ENCODE peak calls at places on chromosomes 12 and 14, in eight cellular contexts. B, L, P, K, H, C, Y and S are unnamed samples.
A peak's percentile ranks its signal among the peaks of the same experiment; 100 is the strongest.

GRCh38 chr12:121800694-121801600 is 2.9 kb upstream of the SETD1B start:
- DNase-seq in B (peak; percentile 69), L (peak; percentile 95), P (peak; percentile 74), K (no peak), H (peak; percentile 63), C (peak; percentile 89), Y (peak; percentile 88), S (peak; percentile 65)

GRCh38 chr12:104827587-104827986 is 130.5 kb downstream of the SLC41A2 start:
- DNase-seq in B (no peak), L (no peak), P (no peak), K (no peak), H (no peak), C (peak; percentile 29), Y (no peak), S (no peak)

GRCh38 chr12:26854028-26854387 is 21.0 kb upstream of the ITPR2 start:
- DNase-seq in B (no peak), L (no peak), P (no peak), K (no peak), H (no peak), C (no peak), Y (no peak), S (no peak)

GRCh38 chr14:56555921-56556570 is 23.6 kb upstream of the TMEM260 start:
- DNase-seq in B (no peak), L (no peak), P (peak; percentile 24), K (no peak), H (no peak), C (peak; percentile 55), Y (no peak), S (no peak)

GRCh38 chr12:115341442-115341841 is 657.5 kb upstream of the TBX3 start:
- DNase-seq in B (peak; percentile 82), L (no peak), P (peak; percentile 97), K (peak; percentile 93), H (no peak), C (no peak), Y (peak; percentile 93), S (no peak)

GRCh38 chr14:73591690-73592448 is at the start of gene ACOT4:
- DNase-seq in B (no peak), L (peak; percentile 89), P (peak; percentile 38), K (no peak), H (peak; percentile 49), C (peak; percentile 50), Y (no peak), S (peak; percentile 27)

GRCh38 chr12:55718650-55719275 is 1.4 kb upstream of the RDH5 start:
- DNase-seq in B (no peak), L (peak; percentile 47), P (no peak), K (no peak), H (no peak), C (no peak), Y (no peak), S (no peak)

GRCh38 chr12:76010732-76011458 is 20.7 kb downstream of the PHLDA1 start:
- DNase-seq in B (no peak), L (no peak), P (peak; percentile 30), K (no peak), H (no peak), C (peak; percentile 25), Y (no peak), S (no peak)

GRCh38 chr12:12423367-12423766 is 66.5 kb downstream of the BORCS5 start:
- DNase-seq in B (no peak), L (no peak), P (no peak), K (no peak), H (no peak), C (no peak), Y (no peak), S (no peak)

GRCh38 chr12:50542448-50542847 is 37.7 kb downstream of the DIP2B start:
- DNase-seq in B (no peak), L (no peak), P (peak; percentile 75), K (peak; percentile 91), H (no peak), C (no peak), Y (no peak), S (no peak)

GRCh38 chr12:50087995-50088394 is 2.9 kb downstream of the SMARCD1 start:
- DNase-seq in B (no peak), L (no peak), P (peak; percentile 31), K (no peak), H (no peak), C (no peak), Y (no peak), S (no peak)

GRCh38 chr12:124073636-124074035 is 100.6 kb downstream of the ZNF664 start:
- DNase-seq in B (no peak), L (no peak), P (peak; percentile 26), K (no peak), H (no peak), C (peak; percentile 20), Y (no peak), S (no peak)

GRCh38 chr12:117190210-117190781 is at the start of gene FBXO21:
- DNase-seq in B (peak; percentile 84), L (peak; percentile 97), P (peak; percentile 56), K (peak; percentile 19), H (peak; percentile 93), C (peak; percentile 97), Y (peak; percentile 95), S (peak; percentile 90)

GRCh38 chr12:1365703-1366102 is 228.7 kb downstream of the FBXL14 start:
- DNase-seq in B (no peak), L (no peak), P (no peak), K (no peak), H (no peak), C (no peak), Y (no peak), S (no peak)

GRCh38 chr12:39287409-39287808 is 155.5 kb downstream of the KIF21A start:
- DNase-seq in B (no peak), L (no peak), P (no peak), K (no peak), H (no peak), C (no peak), Y (no peak), S (no peak)

GRCh38 chr12:45232771-45233372 is 17.0 kb downstream of the ANO6 start:
- DNase-seq in B (peak; percentile 82), L (no peak), P (peak; percentile 98), K (peak; percentile 83), H (no peak), C (no peak), Y (peak; percentile 91), S (no peak)

GRCh38 chr14:90545966-90546751 is 149.3 kb downstream of the CALM1 start:
- DNase-seq in B (peak; percentile 76), L (peak; percentile 54), P (no peak), K (no peak), H (no peak), C (no peak), Y (peak; percentile 88), S (no peak)

GRCh38 chr12:107491856-107492255 is 193.7 kb upstream of the PWP1 start:
- DNase-seq in B (no peak), L (no peak), P (no peak), K (no peak), H (no peak), C (no peak), Y (no peak), S (no peak)

GRCh38 chr12:58588771-58589170 is 331.5 kb downstream of the LRIG3 start:
- DNase-seq in B (no peak), L (no peak), P (no peak), K (no peak), H (no peak), C (no peak), Y (no peak), S (no peak)

GRCh38 chr12:69904761-69905160 is 79.7 kb downstream of the MYRFL start:
- DNase-seq in B (no peak), L (no peak), P (peak; percentile 91), K (no peak), H (no peak), C (peak; percentile 16), Y (no peak), S (no peak)

GRCh38 chr12:56941299-56942017 is 7.2 kb upstream of the SDR9C7 start:
- DNase-seq in B (no peak), L (no peak), P (peak; percentile 55), K (peak; percentile 78), H (no peak), C (no peak), Y (no peak), S (no peak)

GRCh38 chr12:120902846-120903381 is 1.2 kb downstream of the SPPL3 start:
- DNase-seq in B (no peak), L (no peak), P (no peak), K (no peak), H (no peak), C (no peak), Y (no peak), S (no peak)

GRCh38 chr14:91229743-91230200 is 14.7 kb downstream of the GPR68 start:
- DNase-seq in B (no peak), L (peak; percentile 85), P (peak; percentile 93), K (no peak), H (peak; percentile 62), C (no peak), Y (no peak), S (peak; percentile 59)

DNA sequence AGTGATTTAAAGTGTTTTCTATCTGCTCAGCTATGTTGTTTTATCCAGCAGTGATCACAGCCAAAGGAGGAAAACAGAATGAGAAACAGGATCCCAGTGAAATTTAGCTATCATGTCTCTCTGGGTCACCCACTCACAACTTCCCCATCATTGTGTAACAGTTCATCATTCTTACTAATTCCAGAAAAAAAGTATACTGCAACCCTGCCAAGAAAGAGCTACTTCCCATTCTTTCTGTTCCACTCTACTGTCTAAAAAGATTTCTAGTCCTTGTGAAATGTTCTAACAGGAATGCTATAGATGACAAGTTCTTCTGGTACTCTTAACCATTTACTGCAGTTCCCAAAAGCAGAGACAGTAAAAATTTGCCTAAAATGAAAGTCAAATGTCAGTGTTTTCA is 39.2 kb upstream of the CD163 start:
- DNase-seq in B (no peak), L (no peak), P (no peak), K (no peak), H (no peak), C (no peak), Y (no peak), S (no peak)
- H3K4me3 ChIP-seq in B (no peak overlapping the region), L (no peak overlapping the region), P (no peak overlapping the region), K (no peak overlapping the region), H (no peak overlapping the region), C (no peak overlapping the region), Y (no peak overlapping the region), S (no peak overlapping the region)

GRCh38 chr14:100688598-100689499 is 37.8 kb upstream of the DLK1 start:
- DNase-seq in B (no peak), L (no peak), P (peak; percentile 78), K (no peak), H (no peak), C (no peak), Y (no peak), S (no peak)
- H3K27ac ChIP-seq in B (no peak overlapping the region), L (no peak overlapping the region), P (no peak overlapping the region), K (peak overlapping the region; percentile 31), H (no peak overlapping the region), C (no peak overlapping the region), Y (no peak overlapping the region), S (no peak overlapping the region)

GRCh38 chr14:99579077-99579836 is 24.8 kb downstream of the CCDC85C start:
- DNase-seq in B (no peak), L (no peak), P (no peak), K (peak; percentile 69), H (no peak), C (no peak), Y (no peak), S (no peak)
- H3K4me1 ChIP-seq in B (peaks cover 52% of the 10 kb centered on the region), L (peaks cover 3% of the 10 kb centered on the region), P (peaks cover 68% of the 10 kb centered on the region), K (peaks cover 66% of the 10 kb centered on the region), H (no peaks in the 10 kb centered on the region), C (peaks cover 45% of the 10 kb centered on the region), Y (no peaks in the 10 kb centered on the region), S (no peaks in the 10 kb centered on the region)

DNA sequence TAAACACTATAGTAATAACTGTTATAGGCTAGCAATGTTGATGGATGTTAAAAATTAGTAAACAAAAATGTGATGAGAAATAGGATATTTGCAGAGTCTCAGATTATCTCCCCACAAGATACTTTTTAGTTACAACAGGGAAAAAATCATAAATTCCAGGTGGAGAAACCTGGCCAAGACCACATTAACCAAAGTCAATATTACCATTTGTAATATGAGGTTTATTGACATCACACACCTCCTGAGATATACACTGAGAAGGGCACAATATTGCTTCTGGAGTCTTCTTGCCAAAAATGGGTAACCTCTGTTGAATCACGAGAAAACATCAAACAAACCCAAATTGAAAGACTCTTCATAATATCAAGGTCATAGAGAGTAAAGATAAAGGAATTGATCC is 72.3 kb upstream of the AMIGO2 start:
- DNase-seq in B (no peak), L (no peak), P (no peak), K (no peak), H (no peak), C (no peak), Y (no peak), S (no peak)
- H3K4me3 ChIP-seq in B (no peak overlapping the region), L (no peak overlapping the region), P (no peak overlapping the region), K (no peak overlapping the region), H (no peak overlapping the region), C (no peak overlapping the region), Y (no peak overlapping the region), S (no peak overlapping the region)